ENCODE peak calls at places on chromosomes 13 and 19, in six cellular contexts. V is SK-N-SH, T is HepG2, P is GM12878, G is H1, X is K562. E is an unnamed sample. For H3K27me3, the result is how much of the 10 kb centered on the place peaks cover.

GRCh38 chr19:53906211-53907192 is 2.6 kb upstream of the CACNG7 start:
- DNase-seq in V (peak), T (no peak), P (no peak), G (no peak), X (peak), E (no peak)

GRCh38 chr13:75312884-75313520 is 169.0 kb downstream of the TBC1D4 start:
- DNase-seq in V (no peak), T (no peak), P (no peak), G (no peak), X (no peak), E (no peak)

GRCh38 chr19:35228177-35228930 is at the start of gene FAM187B:
- DNase-seq in V (no peak), T (no peak), P (no peak), G (no peak), X (no peak), E (no peak)

GRCh38 chr13:79011179-79011578 is 352.2 kb upstream of the OBI1 start:
- DNase-seq in V (no peak), T (no peak), P (no peak), G (no peak), X (no peak), E (no peak)

GRCh38 chr19:474126-475078 is 13.6 kb upstream of the SHC2 start:
- DNase-seq in V (no peak), T (no peak), P (no peak), G (no peak), X (no peak), E (no peak)

GRCh38 chr13:51955841-51956603 is 55.2 kb downstream of the ATP7B start:
- DNase-seq in V (no peak), T (no peak), P (no peak), G (no peak), X (peak), E (no peak)

GRCh38 chr13:31282741-31283455 is 83.1 kb downstream of the B3GLCT start:
- DNase-seq in V (no peak), T (no peak), P (no peak), G (no peak), X (no peak), E (no peak)

GRCh38 chr13:97015661-97016350 is 21.5 kb upstream of the OXGR1 start:
- DNase-seq in V (no peak), T (no peak), P (no peak), G (no peak), X (no peak), E (no peak)

GRCh38 chr19:35911790-35912189 is 3.7 kb upstream of the TYROBP start:
- DNase-seq in V (no peak), T (no peak), P (no peak), G (no peak), X (no peak), E (no peak)

GRCh38 chr13:95432141-95432540 is 120.4 kb upstream of the CLDN10 start:
- DNase-seq in V (no peak), T (no peak), P (no peak), G (no peak), X (no peak), E (no peak)

GRCh38 chr13:51614350-51614786 is 30.1 kb downstream of the WDFY2 start:
- DNase-seq in V (peak), T (no peak), P (peak), G (no peak), X (no peak), E (peak)

GRCh38 chr13:28047784-28048388 is 52.5 kb downstream of the FLT3 start:
- DNase-seq in V (no peak), T (no peak), P (peak), G (no peak), X (no peak), E (peak)

GRCh38 chr19:39867952-39868351 is 21.8 kb upstream of the FBL start:
- DNase-seq in V (no peak), T (no peak), P (no peak), G (no peak), X (no peak), E (no peak)

GRCh38 chr13:79679334-79679733 is 198.4 kb downstream of the NDFIP2 start:
- DNase-seq in V (peak), T (peak), P (no peak), G (peak), X (peak), E (peak)

GRCh38 chr19:49065905-49066512 is 1.4 kb upstream of the NTF4 start:
- DNase-seq in V (peak), T (no peak), P (no peak), G (no peak), X (no peak), E (no peak)
- H3K27me3 ChIP-seq in V (under half), T (under half), P (under half), G (half or more), X (under half), E (half or more)

GRCh38 chr19:8429044-8429443 is 15.7 kb upstream of the HNRNPM start:
- DNase-seq in V (no peak), T (no peak), P (no peak), G (no peak), X (no peak), E (no peak)

GRCh38 chr19:8421484-8422461 is 8.7 kb downstream of the MARCHF2 start:
- DNase-seq in V (no peak), T (peak), P (no peak), G (no peak), X (peak), E (no peak)

GRCh38 chr19:8426283-8426682 is 13.2 kb downstream of the MARCHF2 start:
- DNase-seq in V (no peak), T (no peak), P (no peak), G (no peak), X (no peak), E (no peak)

DNA sequence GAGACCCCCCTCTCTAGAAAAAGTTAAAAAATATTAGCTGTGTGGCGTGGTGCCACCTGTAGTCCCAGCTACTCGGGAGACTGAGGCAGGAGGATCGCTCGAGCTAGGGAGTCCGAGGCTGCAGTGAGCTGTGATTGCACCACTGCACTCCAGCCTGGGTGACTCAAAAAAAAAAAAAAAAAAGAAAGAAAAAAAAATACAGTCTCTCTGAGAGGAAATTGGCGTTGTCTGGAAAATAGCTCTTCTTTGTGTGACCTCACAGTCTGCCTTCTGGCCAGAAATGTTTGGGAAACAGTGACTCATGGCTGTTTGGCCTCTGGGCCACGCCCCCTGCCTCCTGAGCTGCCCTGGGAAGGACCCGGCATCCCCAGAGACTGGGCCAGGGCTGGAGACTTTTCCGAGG is 10.7 kb downstream of the MARCHF2 start:
- DNase-seq in V (peak), T (peak), P (no peak), G (no peak), X (peak), E (peak)
- TF ChIP-seq GABPA in V (no peak), T (no peak), P (no peak), G (no peak), X (peak), E (no peak)

GRCh38 chr19:46824887-46825730 is 25.5 kb downstream of the AP2S1 start:
- DNase-seq in V (no peak), T (no peak), P (no peak), G (no peak), X (no peak), E (no peak)
- H3K27me3 ChIP-seq in V (under half), T (under half), P (under half), G (under half), X (under half), E (under half)

DNA sequence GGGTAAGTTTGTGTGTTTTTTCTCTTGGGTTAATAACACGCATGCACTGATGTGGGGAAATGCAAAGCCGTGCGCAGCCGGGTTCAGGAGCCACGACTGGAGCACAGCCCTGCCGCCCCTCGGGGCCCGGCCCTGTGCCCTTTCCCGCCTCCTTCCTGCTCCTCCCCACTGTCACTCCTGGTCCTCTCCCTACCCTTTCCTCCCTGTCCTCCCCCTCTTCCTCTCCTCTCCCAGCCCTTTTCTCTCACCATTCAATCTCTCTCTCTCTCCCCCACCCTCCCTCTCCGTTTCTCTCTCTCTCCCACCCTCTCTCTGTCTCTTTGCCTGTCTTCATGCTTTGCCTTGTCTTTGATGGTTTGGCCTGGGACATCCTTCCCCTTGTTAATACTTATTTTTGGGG is 27.2 kb downstream of the PLEKHJ1 start:
- DNase-seq in V (no peak), T (no peak), P (no peak), G (no peak), X (no peak), E (no peak)
- TF ChIP-seq GABPA in V (no peak), T (no peak), P (no peak), G (no peak), X (no peak), E (no peak)

GRCh38 chr19:50315773-50316448 is 13.3 kb downstream of the KCNC3 start:
- DNase-seq in V (peak), T (no peak), P (no peak), G (no peak), X (peak), E (no peak)
- H3K27me3 ChIP-seq in V (under half), T (under half), P (under half), G (under half), X (under half), E (under half)

DNA sequence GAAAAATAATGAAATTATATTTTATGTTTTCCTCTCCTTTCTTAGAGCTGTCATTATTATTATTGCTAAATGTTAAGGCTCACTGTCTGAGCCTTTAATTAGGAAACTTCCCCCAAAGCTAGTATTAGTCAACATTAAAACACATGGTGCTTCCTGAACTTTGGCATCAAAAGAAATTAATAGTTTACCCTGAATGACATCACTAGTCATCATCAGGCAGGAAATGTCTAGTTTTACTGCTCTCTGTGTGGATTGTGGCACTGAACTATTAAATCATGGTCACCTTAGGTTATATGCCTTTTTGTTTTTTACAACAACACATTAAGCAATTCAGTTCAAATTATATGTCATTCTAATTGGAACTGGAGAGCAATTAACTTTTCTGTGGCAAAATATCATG is 595.5 kb downstream of the SLITRK1 start:
- DNase-seq in V (no peak), T (no peak), P (no peak), G (no peak), X (no peak), E (no peak)
- TF ChIP-seq GABPA in V (no peak), T (no peak), P (no peak), G (no peak), X (no peak), E (no peak)

DNA sequence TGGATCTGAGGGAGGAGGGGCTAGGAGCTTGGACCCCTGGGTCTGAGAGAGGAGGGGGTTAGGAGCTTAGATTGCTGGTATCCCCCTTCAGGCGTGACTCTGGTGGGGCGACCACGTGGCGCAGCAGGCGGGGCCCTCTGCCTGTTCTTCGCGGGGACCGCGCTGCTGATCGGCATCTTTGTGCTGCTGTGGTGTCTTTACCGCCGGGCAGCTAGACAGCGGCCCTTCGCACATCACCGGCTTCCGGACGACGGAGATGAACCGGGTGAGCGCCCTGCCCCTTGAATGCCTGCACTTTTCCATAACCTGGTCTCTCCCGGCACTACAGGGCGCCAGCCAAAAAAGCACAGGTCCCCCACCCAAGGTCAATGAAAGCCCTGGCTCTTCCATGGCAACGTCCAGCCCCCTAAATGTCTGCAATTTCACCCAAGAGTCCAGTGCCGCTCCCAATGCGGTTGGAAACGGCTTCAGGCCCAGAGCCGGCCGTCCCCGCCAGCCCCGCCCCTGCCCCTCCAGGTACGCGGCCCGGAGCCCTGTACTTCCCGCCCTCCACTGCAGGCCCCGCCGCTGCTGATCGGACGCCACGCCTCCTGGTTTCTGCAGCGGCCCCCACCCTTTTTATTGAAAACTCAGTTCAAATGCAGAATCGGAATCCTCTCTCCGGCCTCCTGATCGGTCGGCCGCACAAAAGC is 2.8 kb downstream of the GFY start:
- DNase-seq in V (peak), T (no peak), P (no peak), G (no peak), X (peak), E (no peak)
- H3K27me3 ChIP-seq in V (half or more), T (half or more), P (under half), G (half or more), X (under half), E (half or more)